ENCODE peak calls at places on chromosomes 3 and 15, in four cellular contexts. R, J, L and A are unnamed samples.

GRCh38 chr3:106333911-106334618 is 465.3 kb upstream of the CBLB start:
- DNase-seq in R (no peak), J (no peak), L (peak), A (peak)

GRCh38 chr3:129612350-129613204 is 6.1 kb upstream of the PLXND1 start:
- DNase-seq in R (no peak), J (no peak), L (no peak), A (no peak)

GRCh38 chr3:185488465-185488864 is 10.4 kb downstream of the TMEM41A start:
- DNase-seq in R (no peak), J (no peak), L (no peak), A (no peak)

GRCh38 chr3:165518346-165518745 is 318.9 kb downstream of the BCHE start:
- DNase-seq in R (no peak), J (no peak), L (no peak), A (no peak)

GRCh38 chr15:98671060-98672008 is 23.0 kb downstream of the IGF1R start:
- DNase-seq in R (no peak), J (no peak), L (peak), A (peak)

GRCh38 chr3:59472541-59472940 is 422.7 kb upstream of the CFAP20DC start:
- DNase-seq in R (no peak), J (no peak), L (no peak), A (no peak)

GRCh38 chr15:100693451-100693850 is 91.1 kb downstream of the ASB7 start:
- DNase-seq in R (no peak), J (no peak), L (no peak), A (no peak)

GRCh38 chr3:128306481-128306880 is 153.2 kb downstream of the EEFSEC start:
- DNase-seq in R (no peak), J (no peak), L (no peak), A (no peak)

GRCh38 chr15:64893481-64894394 is 18.0 kb upstream of the ANKDD1A start:
- DNase-seq in R (peak), J (no peak), L (peak), A (peak)

GRCh38 chr15:70535071-70535954 is 228.0 kb downstream of the UACA start:
- DNase-seq in R (no peak), J (no peak), L (no peak), A (no peak)

GRCh38 chr3:172877011-172877410 is 126.5 kb downstream of the ECT2 start:
- DNase-seq in R (no peak), J (no peak), L (peak), A (peak)

GRCh38 chr15:74422723-74423442 is 10.9 kb downstream of the SEMA7A start:
- DNase-seq in R (no peak), J (no peak), L (no peak), A (peak)

GRCh38 chr15:78830514-78831228 is 19.4 kb upstream of the ADAMTS7 start:
- DNase-seq in R (no peak), J (no peak), L (no peak), A (no peak)